ENCODE peak calls at places on chromosomes 7 and 10, in eight cellular contexts. F is epithelial cell of esophagus, T is GM12865, Z is upper lobe of right lung, P is heart right ventricle, Y is cardiac muscle cell, I is ovary, W is MM.1S. H is an unnamed sample.

GRCh38 chr10:31947144-31947926 is 18.7 kb upstream of the ARHGAP12 start:
- DNase-seq in W (no peak), I (no peak), F (peak; percentile 93), T (peak; percentile 46), P (peak; percentile 22), Z (no peak), Y (peak; percentile 94), H (no peak)

GRCh38 chr7:30503273-30504212 is 1.1 kb downstream of the GGCT start:
- DNase-seq in P (no peak), W (peak; percentile 7), I (no peak), Z (no peak), Y (peak; percentile 6), T (no peak), F (no peak), H (no peak)

GRCh38 chr10:24430591-24430990 is 221.7 kb downstream of the KIAA1217 start:
- DNase-seq in P (no peak), Y (no peak), Z (no peak), F (no peak), I (no peak), T (no peak), W (no peak), H (no peak)

GRCh38 chr10:53619678-53620077 is 847.1 kb upstream of the MBL2 start:
- DNase-seq in Z (no peak), I (no peak), F (peak; percentile 75), P (no peak), W (no peak), T (peak; percentile 1), Y (no peak), H (no peak)

GRCh38 chr7:12951397-12951801 is 264.0 kb downstream of the ARL4A start:
- DNase-seq in T (no peak), P (no peak), Y (peak; percentile 54), Z (no peak), I (no peak), F (peak; percentile 80), W (no peak), H (no peak)

GRCh38 chr7:22876986-22877729 is 54.5 kb upstream of the TOMM7 start:
- DNase-seq in Y (no peak), T (no peak), W (no peak), F (no peak), I (no peak), Z (no peak), P (no peak), H (no peak)

GRCh38 chr10:4326647-4327046 is 499.4 kb upstream of the AKR1E2 start:
- DNase-seq in F (no peak), P (no peak), Y (no peak), T (no peak), Z (no peak), W (no peak), I (no peak), H (no peak)

GRCh38 chr7:135710417-135711138 is 17.4 kb downstream of the SLC13A4 start:
- DNase-seq in P (no peak), T (peak; percentile 31), Z (no peak), Y (no peak), I (no peak), W (no peak), F (no peak), H (no peak)

GRCh38 chr10:2610946-2611345 is 456.4 kb upstream of the PFKP start:
- DNase-seq in W (no peak), Y (no peak), T (no peak), F (no peak), Z (no peak), P (no peak), I (no peak), H (no peak)

GRCh38 chr10:10482613-10483012 is 535.1 kb upstream of the CELF2 start:
- DNase-seq in F (no peak), Y (no peak), T (no peak), Z (no peak), I (no peak), W (no peak), P (no peak), H (no peak)

GRCh38 chr7:81301815-81302214 is 383.0 kb upstream of the SEMA3C start:
- DNase-seq in P (no peak), Y (no peak), T (no peak), I (no peak), Z (no peak), W (no peak), F (no peak), H (no peak)

GRCh38 chr10:101044117-101044516 is 13.1 kb downstream of the SFXN3 start:
- DNase-seq in Z (no peak), I (no peak), F (no peak), W (no peak), T (no peak), Y (no peak), P (no peak), H (peak; percentile 3)

GRCh38 chr10:101042667-101043355 is 11.8 kb downstream of the SFXN3 start:
- DNase-seq in Y (peak; percentile 97), I (peak; percentile 95), W (peak; percentile 96), P (peak; percentile 97), T (peak; percentile 95), Z (peak; percentile 99), F (peak; percentile 92), H (peak; percentile 100)

GRCh38 chr10:101041252-101041761 is 10.3 kb downstream of the SFXN3 start:
- DNase-seq in P (peak; percentile 88), T (peak; percentile 89), I (peak; percentile 80), Z (no peak), W (peak; percentile 78), Y (peak; percentile 91), F (peak; percentile 87), H (peak; percentile 74)

GRCh38 chr10:101042118-101042517 is 11.1 kb downstream of the SFXN3 start:
- DNase-seq in Y (no peak), Z (no peak), I (no peak), P (no peak), T (no peak), F (no peak), W (no peak), H (no peak)

GRCh38 chr10:101043356-101043707 is 12.3 kb downstream of the SFXN3 start:
- DNase-seq in Y (no peak), P (no peak), F (no peak), I (no peak), W (no peak), Z (no peak), T (no peak), H (no peak)
- H3K4me3 ChIP-seq in Y (peak overlapping the region; percentile 50), P (peak overlapping the region; percentile 54), F (peak overlapping the region; percentile 68), I (peak overlapping the region; percentile 51), W (peak overlapping the region; percentile 75), Z (peak overlapping the region; percentile 63), T (peak overlapping the region; percentile 69), H (peak overlapping the region; percentile 52)

DNA sequence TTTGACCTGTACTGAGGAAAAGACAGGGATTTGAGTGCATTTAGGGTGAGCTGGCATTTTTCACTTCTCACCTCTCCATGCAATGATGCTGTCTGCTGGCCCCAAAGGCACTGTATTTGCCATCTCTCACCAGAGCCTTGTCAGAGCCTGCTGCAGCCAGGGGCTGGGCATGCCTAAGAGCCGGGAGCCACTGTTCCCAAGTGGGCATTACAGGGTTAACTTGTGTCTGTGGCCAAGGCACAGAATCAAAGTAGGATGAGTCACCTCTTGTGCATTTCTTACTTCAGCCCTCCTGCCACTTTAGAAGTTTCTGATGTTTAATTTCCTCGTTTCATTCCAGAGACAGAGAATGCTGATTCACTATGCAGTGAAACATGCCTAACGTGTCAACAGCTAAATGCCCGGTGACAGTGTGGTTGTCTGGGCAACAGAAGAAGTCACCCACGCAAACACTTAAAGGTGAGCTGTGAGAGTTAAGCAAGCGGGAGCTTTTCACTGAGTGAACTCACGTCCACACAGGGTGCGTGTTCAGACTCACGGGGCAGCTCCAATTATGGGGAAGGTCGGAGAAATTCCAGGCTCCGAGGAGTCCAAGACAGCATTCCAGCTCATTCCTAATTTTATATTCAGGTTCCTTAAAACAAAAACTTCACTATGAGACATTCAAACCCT is 57.1 kb upstream of the IGFBP3 start:
- DNase-seq in T (peak; percentile 60), P (no peak), F (peak; percentile 99), Z (no peak), I (no peak), W (peak; percentile 89), Y (peak; percentile 93), H (no peak)
- H3K4me3 ChIP-seq in T (no peak overlapping the region), P (no peak overlapping the region), F (no peak overlapping the region), Z (no peak overlapping the region), I (no peak overlapping the region), W (no peak overlapping the region), Y (no peak overlapping the region), H (no peak overlapping the region)

GRCh38 chr10:22714524-22715289 is at the start of gene PIP4K2A:
- DNase-seq in Y (peak; percentile 86), T (peak; percentile 90), F (peak; percentile 82), P (peak; percentile 71), W (peak; percentile 80), I (peak; percentile 74), Z (peak; percentile 91), H (peak; percentile 85)

GRCh38 chr10:22712959-22713852 is 1.2 kb downstream of the PIP4K2A start:
- DNase-seq in Z (peak; percentile 74), I (peak; percentile 39), T (peak; percentile 46), Y (peak; percentile 31), F (no peak), W (peak; percentile 43), P (no peak), H (peak; percentile 65)

GRCh38 chr10:22713853-22714523 is 390 bp downstream of the PIP4K2A start:
- DNase-seq in P (peak; percentile 20), F (no peak), Y (peak; percentile 38), W (peak; percentile 44), I (no peak), Z (peak; percentile 77), T (peak; percentile 65), H (peak; percentile 63)

GRCh38 chr10:22716943-22717342 is 2.6 kb upstream of the PIP4K2A start:
- DNase-seq in Z (no peak), I (no peak), F (no peak), P (no peak), T (no peak), W (no peak), Y (no peak), H (no peak)

DNA sequence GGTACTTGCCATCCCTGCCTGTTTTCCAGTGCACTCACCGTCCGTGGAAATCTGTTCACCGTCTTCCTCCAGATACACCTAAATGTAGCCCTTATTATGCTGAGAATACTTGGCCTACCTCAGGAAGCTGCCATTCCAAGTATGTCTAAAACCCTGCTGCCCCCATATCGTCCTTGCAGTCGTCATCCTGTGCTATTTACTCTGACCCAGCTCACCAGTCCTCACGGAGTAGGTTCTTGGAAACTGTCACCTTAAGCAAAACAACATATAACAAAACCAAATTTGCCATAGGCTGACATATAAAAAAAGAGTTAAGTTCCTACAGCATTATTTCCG is 880 bp upstream of the PIP4K2A start:
- DNase-seq in F (no peak), I (no peak), T (no peak), Y (no peak), P (no peak), Z (no peak), W (no peak), H (no peak)
- H3K4me3 ChIP-seq in F (no peak overlapping the region), I (no peak overlapping the region), T (peak overlapping the region; percentile 74), Y (no peak overlapping the region), P (no peak overlapping the region), Z (peak overlapping the region; percentile 65), W (no peak overlapping the region), H (no peak overlapping the region)

DNA sequence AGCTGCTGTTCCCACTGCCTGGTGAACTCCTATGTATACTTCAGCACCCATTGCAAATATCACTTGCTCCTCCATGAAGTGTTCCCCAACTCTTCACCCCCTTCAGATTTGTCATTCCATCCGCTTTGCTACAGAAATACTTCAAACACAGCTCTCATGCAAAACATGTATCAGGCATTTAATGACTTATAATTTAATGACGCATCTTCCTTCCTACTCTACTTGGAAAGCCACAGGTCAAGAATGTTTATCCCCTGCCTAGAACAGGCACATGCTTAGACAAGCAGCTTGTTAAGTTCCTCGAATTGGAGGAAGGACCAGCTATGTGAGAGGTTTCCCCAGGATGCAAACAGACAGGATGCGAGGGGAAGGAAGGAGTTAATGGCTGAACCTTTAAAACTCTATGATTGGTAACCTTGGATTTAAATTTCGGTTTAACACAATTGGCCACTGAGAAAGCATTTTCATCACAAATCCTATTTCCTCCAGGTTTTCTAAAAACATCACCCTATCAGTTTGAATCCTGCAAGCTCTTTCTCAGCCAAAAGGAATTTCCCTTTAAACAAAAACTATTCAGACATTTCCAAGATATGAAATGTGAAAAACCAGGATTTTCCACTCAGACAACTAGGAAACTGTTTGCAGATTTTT is 11.5 kb downstream of the CREB3L2 start:
- DNase-seq in I (no peak), T (no peak), W (no peak), Z (no peak), P (peak; percentile 30), F (peak; percentile 95), Y (peak; percentile 89), H (no peak)
- H3K4me3 ChIP-seq in I (no peak overlapping the region), T (no peak overlapping the region), W (no peak overlapping the region), Z (no peak overlapping the region), P (peak overlapping the region; percentile 22), F (no peak overlapping the region), Y (no peak overlapping the region), H (no peak overlapping the region)